ENCODE peak calls at places on chromosomes 2 and 18, in nine cellular contexts. One of them, this sample, is unnamed.

GRCh38 chr2:70944291-70944690 is 8.6 kb downstream of the ATP6V1B1 start:
- DNase-seq in A549: no peak
- DNase-seq in body of pancreas: no peak
- DNase-seq in stomach: no peak
- DNase-seq in transverse colon: no peak
- DNase-seq in right lobe of liver: peak; percentile 41
- DNase-seq in ovary: no peak
- DNase-seq in tibial nerve: no peak
- DNase-seq in prostate gland: no peak
- DNase-seq in this sample: no peak

GRCh38 chr2:119123359-119123758 is 35.2 kb downstream of the C1QL2 start:
- DNase-seq in A549: no peak
- DNase-seq in body of pancreas: no peak
- DNase-seq in stomach: no peak
- DNase-seq in transverse colon: no peak
- DNase-seq in right lobe of liver: no peak
- DNase-seq in ovary: no peak
- DNase-seq in tibial nerve: no peak
- DNase-seq in prostate gland: no peak
- DNase-seq in this sample: no peak

GRCh38 chr18:32425466-32425865 is 45.2 kb downstream of the GAREM1 start:
- DNase-seq in A549: no peak
- DNase-seq in body of pancreas: no peak
- DNase-seq in stomach: no peak
- DNase-seq in transverse colon: no peak
- DNase-seq in right lobe of liver: no peak
- DNase-seq in ovary: no peak
- DNase-seq in tibial nerve: no peak
- DNase-seq in prostate gland: no peak
- DNase-seq in this sample: no peak

GRCh38 chr18:9188359-9189231 is 52.0 kb downstream of the ANKRD12 start:
- DNase-seq in A549: no peak
- DNase-seq in body of pancreas: no peak
- DNase-seq in stomach: no peak
- DNase-seq in transverse colon: no peak
- DNase-seq in right lobe of liver: no peak
- DNase-seq in ovary: no peak
- DNase-seq in tibial nerve: no peak
- DNase-seq in prostate gland: no peak
- DNase-seq in this sample: peak; percentile 87

GRCh38 chr2:7035884-7036283 is 118.7 kb downstream of the RNF144A start:
- DNase-seq in A549: no peak
- DNase-seq in body of pancreas: no peak
- DNase-seq in stomach: no peak
- DNase-seq in transverse colon: no peak
- DNase-seq in right lobe of liver: no peak
- DNase-seq in ovary: no peak
- DNase-seq in tibial nerve: no peak
- DNase-seq in prostate gland: no peak
- DNase-seq in this sample: no peak

GRCh38 chr2:70132244-70133126 is 45.2 kb downstream of the PCBP1 start:
- DNase-seq in A549: peak; percentile 53
- DNase-seq in body of pancreas: peak; percentile 49
- DNase-seq in stomach: peak; percentile 55
- DNase-seq in transverse colon: peak; percentile 47
- DNase-seq in right lobe of liver: no peak
- DNase-seq in ovary: peak; percentile 51
- DNase-seq in tibial nerve: peak; percentile 74
- DNase-seq in prostate gland: peak; percentile 66
- DNase-seq in this sample: peak; percentile 80

GRCh38 chr2:122480381-122481243 is 725.2 kb downstream of the TSN start:
- DNase-seq in A549: no peak
- DNase-seq in body of pancreas: no peak
- DNase-seq in stomach: no peak
- DNase-seq in transverse colon: no peak
- DNase-seq in right lobe of liver: no peak
- DNase-seq in ovary: no peak
- DNase-seq in tibial nerve: no peak
- DNase-seq in prostate gland: no peak
- DNase-seq in this sample: no peak

GRCh38 chr2:168300460-168300859 is 53.1 kb upstream of the STK39 start:
- DNase-seq in A549: no peak
- DNase-seq in body of pancreas: no peak
- DNase-seq in stomach: no peak
- DNase-seq in transverse colon: no peak
- DNase-seq in right lobe of liver: no peak
- DNase-seq in ovary: no peak
- DNase-seq in tibial nerve: no peak
- DNase-seq in prostate gland: no peak
- DNase-seq in this sample: no peak

GRCh38 chr18:77899972-77900754 is 650.5 kb downstream of the GALR1 start:
- DNase-seq in A549: peak; percentile 21
- DNase-seq in body of pancreas: peak; percentile 43
- DNase-seq in stomach: peak; percentile 35
- DNase-seq in transverse colon: peak; percentile 14
- DNase-seq in right lobe of liver: no peak
- DNase-seq in ovary: peak; percentile 59
- DNase-seq in tibial nerve: no peak
- DNase-seq in prostate gland: no peak
- DNase-seq in this sample: peak; percentile 21

GRCh38 chr2:16281451-16282330 is 341.3 kb downstream of the MYCN start:
- DNase-seq in A549: peak; percentile 31
- DNase-seq in body of pancreas: peak; percentile 15
- DNase-seq in stomach: peak; percentile 38
- DNase-seq in transverse colon: no peak
- DNase-seq in right lobe of liver: no peak
- DNase-seq in ovary: no peak
- DNase-seq in tibial nerve: peak; percentile 15
- DNase-seq in prostate gland: peak; percentile 21
- DNase-seq in this sample: peak; percentile 48

GRCh38 chr2:36415623-36416022 is 60.0 kb downstream of the CRIM1 start:
- DNase-seq in A549: no peak
- DNase-seq in body of pancreas: no peak
- DNase-seq in stomach: no peak
- DNase-seq in transverse colon: no peak
- DNase-seq in right lobe of liver: no peak
- DNase-seq in ovary: no peak
- DNase-seq in tibial nerve: no peak
- DNase-seq in prostate gland: no peak
- DNase-seq in this sample: no peak

GRCh38 chr2:36420569-36421164 is 65.1 kb downstream of the CRIM1 start:
- DNase-seq in A549: no peak
- DNase-seq in body of pancreas: no peak
- DNase-seq in stomach: no peak
- DNase-seq in transverse colon: no peak
- DNase-seq in right lobe of liver: no peak
- DNase-seq in ovary: no peak
- DNase-seq in tibial nerve: no peak
- DNase-seq in prostate gland: no peak
- DNase-seq in this sample: no peak

GRCh38 chr2:36413218-36413617 is 57.6 kb downstream of the CRIM1 start:
- DNase-seq in A549: no peak
- DNase-seq in body of pancreas: no peak
- DNase-seq in stomach: no peak
- DNase-seq in transverse colon: no peak
- DNase-seq in right lobe of liver: no peak
- DNase-seq in ovary: no peak
- DNase-seq in tibial nerve: no peak
- DNase-seq in prostate gland: no peak
- DNase-seq in this sample: no peak

GRCh38 chr2:36414307-36414706 is 58.7 kb downstream of the CRIM1 start:
- DNase-seq in A549: no peak
- DNase-seq in body of pancreas: no peak
- DNase-seq in stomach: no peak
- DNase-seq in transverse colon: no peak
- DNase-seq in right lobe of liver: no peak
- DNase-seq in ovary: no peak
- DNase-seq in tibial nerve: no peak
- DNase-seq in prostate gland: no peak
- DNase-seq in this sample: no peak

GRCh38 chr2:36416370-36417165 is 61.0 kb downstream of the CRIM1 start:
- DNase-seq in A549: no peak
- DNase-seq in body of pancreas: no peak
- DNase-seq in stomach: no peak
- DNase-seq in transverse colon: peak; percentile 30
- DNase-seq in right lobe of liver: no peak
- DNase-seq in ovary: no peak
- DNase-seq in tibial nerve: no peak
- DNase-seq in prostate gland: no peak
- DNase-seq in this sample: no peak
- TF ChIP-seq POLR2A in A549: no peak
- TF ChIP-seq POLR2A in body of pancreas: no peak
- TF ChIP-seq POLR2A in stomach: no peak
- TF ChIP-seq POLR2A in transverse colon: no peak
- TF ChIP-seq POLR2A in right lobe of liver: no peak
- TF ChIP-seq POLR2A in ovary: no peak
- TF ChIP-seq POLR2A in tibial nerve: no peak
- TF ChIP-seq POLR2A in prostate gland: no peak
- TF ChIP-seq POLR2A in this sample: no peak

GRCh38 chr18:23257153-23257552 is 121.9 kb downstream of the CABLES1 start:
- DNase-seq in A549: no peak
- DNase-seq in body of pancreas: no peak
- DNase-seq in stomach: no peak
- DNase-seq in transverse colon: no peak
- DNase-seq in right lobe of liver: no peak
- DNase-seq in ovary: no peak
- DNase-seq in tibial nerve: no peak
- DNase-seq in prostate gland: no peak
- DNase-seq in this sample: peak; percentile 71

GRCh38 chr18:23260932-23261590 is 125.8 kb downstream of the CABLES1 start:
- DNase-seq in A549: no peak
- DNase-seq in body of pancreas: no peak
- DNase-seq in stomach: no peak
- DNase-seq in transverse colon: no peak
- DNase-seq in right lobe of liver: no peak
- DNase-seq in ovary: no peak
- DNase-seq in tibial nerve: no peak
- DNase-seq in prostate gland: no peak
- DNase-seq in this sample: peak; percentile 33

GRCh38 chr18:23257686-23258565 is 122.6 kb downstream of the CABLES1 start:
- DNase-seq in A549: no peak
- DNase-seq in body of pancreas: no peak
- DNase-seq in stomach: no peak
- DNase-seq in transverse colon: no peak
- DNase-seq in right lobe of liver: no peak
- DNase-seq in ovary: no peak
- DNase-seq in tibial nerve: peak; percentile 24
- DNase-seq in prostate gland: no peak
- DNase-seq in this sample: no peak

GRCh38 chr18:23258566-23259265 is 123.4 kb downstream of the CABLES1 start:
- DNase-seq in A549: no peak
- DNase-seq in body of pancreas: no peak
- DNase-seq in stomach: no peak
- DNase-seq in transverse colon: no peak
- DNase-seq in right lobe of liver: no peak
- DNase-seq in ovary: no peak
- DNase-seq in tibial nerve: no peak
- DNase-seq in prostate gland: no peak
- DNase-seq in this sample: no peak

DNA sequence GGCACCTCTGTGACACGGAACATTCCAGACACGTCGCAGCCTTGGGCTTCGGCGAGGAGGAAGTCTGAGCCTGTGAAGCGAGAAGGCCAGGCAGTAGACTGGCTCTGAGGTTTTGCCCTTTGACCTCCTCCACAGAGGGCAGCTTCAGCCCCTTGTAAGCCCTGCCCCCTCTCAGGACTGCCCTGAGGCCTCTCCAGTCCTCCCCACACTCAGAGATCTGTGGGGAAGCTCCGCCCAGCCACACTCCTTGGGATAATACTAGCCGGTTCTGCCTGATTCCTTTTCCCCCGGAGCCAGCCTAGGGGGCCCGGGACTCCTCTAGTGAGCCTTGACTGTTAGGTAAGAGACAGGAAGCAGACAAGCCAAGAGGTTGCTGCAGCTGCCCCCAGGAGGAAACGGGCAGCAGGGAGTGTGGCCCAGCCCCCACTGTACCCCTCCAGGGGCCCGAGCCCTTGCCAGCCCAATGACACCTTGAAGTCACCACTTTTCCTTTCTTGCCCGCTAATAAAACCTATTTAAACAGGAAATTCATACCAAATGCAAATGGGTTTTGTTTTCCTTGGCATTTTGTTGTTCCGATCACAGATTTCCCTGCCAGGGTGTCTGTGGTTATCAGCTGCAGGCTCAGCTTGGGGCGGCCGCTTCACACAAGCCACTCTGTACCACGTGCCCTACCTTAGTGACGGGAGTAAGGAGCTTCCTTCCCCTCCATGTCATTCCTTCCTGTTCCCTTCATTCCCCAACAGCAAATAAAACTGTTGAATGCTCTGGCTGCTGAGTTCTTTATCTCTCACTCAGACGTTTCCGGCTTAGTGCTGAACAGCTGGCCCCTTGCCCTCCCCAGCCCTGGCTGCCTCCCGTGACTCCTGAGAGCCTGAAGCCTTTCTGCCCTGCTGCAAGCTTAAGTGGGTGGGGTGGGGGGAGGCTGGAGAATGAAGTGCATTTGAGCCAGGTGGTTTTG is 124.7 kb downstream of the CABLES1 start:
- DNase-seq in A549: no peak
- DNase-seq in body of pancreas: peak; percentile 79
- DNase-seq in stomach: peak; percentile 89
- DNase-seq in transverse colon: peak; percentile 68
- DNase-seq in right lobe of liver: peak; percentile 78
- DNase-seq in ovary: peak; percentile 82
- DNase-seq in tibial nerve: peak; percentile 60
- DNase-seq in prostate gland: peak; percentile 69
- DNase-seq in this sample: peak; percentile 99
- TF ChIP-seq POLR2A in A549: no peak
- TF ChIP-seq POLR2A in body of pancreas: no peak
- TF ChIP-seq POLR2A in stomach: no peak
- TF ChIP-seq POLR2A in transverse colon: no peak
- TF ChIP-seq POLR2A in right lobe of liver: no peak
- TF ChIP-seq POLR2A in ovary: no peak
- TF ChIP-seq POLR2A in tibial nerve: no peak
- TF ChIP-seq POLR2A in prostate gland: no peak
- TF ChIP-seq POLR2A in this sample: peak; percentile 43

DNA sequence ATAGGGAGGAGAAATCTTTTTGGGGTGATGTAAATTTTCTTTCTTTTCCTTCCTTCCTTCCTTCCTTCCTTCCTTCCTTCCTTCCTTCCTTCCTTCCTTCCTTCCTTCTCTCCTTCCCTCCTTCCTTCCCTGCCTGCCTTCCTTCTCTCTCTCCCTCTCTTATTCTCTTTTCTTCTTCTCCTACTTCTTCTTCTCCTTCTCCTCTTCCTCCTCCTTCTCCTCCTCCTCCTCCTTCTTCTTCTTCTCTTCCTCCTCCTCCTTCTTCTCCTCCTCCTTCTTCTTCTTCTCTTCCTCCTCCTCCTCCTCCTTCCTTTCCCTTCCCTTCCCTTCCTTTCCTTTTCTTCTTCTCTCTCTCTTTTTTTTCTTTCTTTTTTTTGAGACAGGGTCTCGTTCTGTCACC is 59.9 kb downstream of the MYOM1 start:
- DNase-seq in A549: no peak
- DNase-seq in body of pancreas: no peak
- DNase-seq in stomach: no peak
- DNase-seq in transverse colon: no peak
- DNase-seq in right lobe of liver: no peak
- DNase-seq in ovary: no peak
- DNase-seq in tibial nerve: no peak
- DNase-seq in prostate gland: no peak
- DNase-seq in this sample: no peak
- TF ChIP-seq POLR2A in A549: no peak
- TF ChIP-seq POLR2A in body of pancreas: no peak
- TF ChIP-seq POLR2A in stomach: no peak
- TF ChIP-seq POLR2A in transverse colon: no peak
- TF ChIP-seq POLR2A in right lobe of liver: no peak
- TF ChIP-seq POLR2A in ovary: no peak
- TF ChIP-seq POLR2A in tibial nerve: no peak
- TF ChIP-seq POLR2A in prostate gland: no peak
- TF ChIP-seq POLR2A in this sample: no peak

GRCh38 chr2:23531280-23531679 is 146.3 kb downstream of the KLHL29 start:
- DNase-seq in A549: no peak
- DNase-seq in body of pancreas: no peak
- DNase-seq in stomach: no peak
- DNase-seq in transverse colon: no peak
- DNase-seq in right lobe of liver: no peak
- DNase-seq in ovary: no peak
- DNase-seq in tibial nerve: no peak
- DNase-seq in prostate gland: no peak
- DNase-seq in this sample: no peak
- TF ChIP-seq POLR2A in A549: no peak
- TF ChIP-seq POLR2A in body of pancreas: no peak
- TF ChIP-seq POLR2A in stomach: no peak
- TF ChIP-seq POLR2A in transverse colon: no peak
- TF ChIP-seq POLR2A in right lobe of liver: no peak
- TF ChIP-seq POLR2A in ovary: no peak
- TF ChIP-seq POLR2A in tibial nerve: no peak
- TF ChIP-seq POLR2A in prostate gland: no peak
- TF ChIP-seq POLR2A in this sample: no peak

This sample was measured in thyroid gland.